ENCODE peak calls at places on chromosome 22, in four cellular contexts. One of them, this sample, is unnamed.

GRCh38 chr22:31968022-31968421 is 23.7 kb downstream of the YWHAH start:
- DNase-seq in activated naive CD4-positive, alpha-beta T cell treated with anti-CD3 and anti-CD28 coated beads, Interleukin-2, amount 50 U/mL, for 16 hours: no peak
- DNase-seq in activated T-cell treated with anti-CD3 and anti-CD28 coated beads for 48 hours: no peak
- DNase-seq in foreskin fibroblast: no peak
- DNase-seq in this sample: no peak

GRCh38 chr22:22110548-22111266 is 128.1 kb upstream of the TOP3B start:
- DNase-seq in activated naive CD4-positive, alpha-beta T cell treated with anti-CD3 and anti-CD28 coated beads, Interleukin-2, amount 50 U/mL, for 16 hours: no peak
- DNase-seq in activated T-cell treated with anti-CD3 and anti-CD28 coated beads for 48 hours: peak
- DNase-seq in foreskin fibroblast: peak
- DNase-seq in this sample: peak

GRCh38 chr22:41539146-41540005 is 4.9 kb downstream of the POLR3H start:
- DNase-seq in activated naive CD4-positive, alpha-beta T cell treated with anti-CD3 and anti-CD28 coated beads, Interleukin-2, amount 50 U/mL, for 16 hours: no peak
- DNase-seq in activated T-cell treated with anti-CD3 and anti-CD28 coated beads for 48 hours: no peak
- DNase-seq in foreskin fibroblast: no peak
- DNase-seq in this sample: no peak

GRCh38 chr22:25555506-25556060 is 8.9 kb upstream of the GRK3 start:
- DNase-seq in activated naive CD4-positive, alpha-beta T cell treated with anti-CD3 and anti-CD28 coated beads, Interleukin-2, amount 50 U/mL, for 16 hours: no peak
- DNase-seq in activated T-cell treated with anti-CD3 and anti-CD28 coated beads for 48 hours: no peak
- DNase-seq in foreskin fibroblast: no peak
- DNase-seq in this sample: no peak

GRCh38 chr22:35399678-35400334 is at the start of gene MCM5:
- DNase-seq in activated naive CD4-positive, alpha-beta T cell treated with anti-CD3 and anti-CD28 coated beads, Interleukin-2, amount 50 U/mL, for 16 hours: peak
- DNase-seq in activated T-cell treated with anti-CD3 and anti-CD28 coated beads for 48 hours: peak
- DNase-seq in foreskin fibroblast: peak
- DNase-seq in this sample: peak

GRCh38 chr22:38862375-38863329 is 9.4 kb downstream of the CBX6 start:
- DNase-seq in activated naive CD4-positive, alpha-beta T cell treated with anti-CD3 and anti-CD28 coated beads, Interleukin-2, amount 50 U/mL, for 16 hours: no peak
- DNase-seq in activated T-cell treated with anti-CD3 and anti-CD28 coated beads for 48 hours: no peak
- DNase-seq in foreskin fibroblast: no peak
- DNase-seq in this sample: no peak

GRCh38 chr22:22713416-22713815 is 69.0 kb downstream of the GGTLC2 start:
- DNase-seq in activated naive CD4-positive, alpha-beta T cell treated with anti-CD3 and anti-CD28 coated beads, Interleukin-2, amount 50 U/mL, for 16 hours: no peak
- DNase-seq in activated T-cell treated with anti-CD3 and anti-CD28 coated beads for 48 hours: no peak
- DNase-seq in foreskin fibroblast: no peak
- DNase-seq in this sample: no peak

GRCh38 chr22:30910358-30910757 is 58.2 kb downstream of the MORC2 start:
- DNase-seq in activated naive CD4-positive, alpha-beta T cell treated with anti-CD3 and anti-CD28 coated beads, Interleukin-2, amount 50 U/mL, for 16 hours: no peak
- DNase-seq in activated T-cell treated with anti-CD3 and anti-CD28 coated beads for 48 hours: no peak
- DNase-seq in foreskin fibroblast: no peak
- DNase-seq in this sample: no peak

GRCh38 chr22:28479912-28480311 is 199.7 kb downstream of the TTC28 start:
- DNase-seq in activated naive CD4-positive, alpha-beta T cell treated with anti-CD3 and anti-CD28 coated beads, Interleukin-2, amount 50 U/mL, for 16 hours: no peak
- DNase-seq in activated T-cell treated with anti-CD3 and anti-CD28 coated beads for 48 hours: no peak
- DNase-seq in foreskin fibroblast: no peak
- DNase-seq in this sample: no peak

GRCh38 chr22:37567991-37568390 is 7.7 kb downstream of the CDC42EP1 start:
- DNase-seq in activated naive CD4-positive, alpha-beta T cell treated with anti-CD3 and anti-CD28 coated beads, Interleukin-2, amount 50 U/mL, for 16 hours: no peak
- DNase-seq in activated T-cell treated with anti-CD3 and anti-CD28 coated beads for 48 hours: no peak
- DNase-seq in foreskin fibroblast: no peak
- DNase-seq in this sample: no peak

GRCh38 chr22:42945736-42946135 is 69.2 kb downstream of the PACSIN2 start:
- DNase-seq in activated naive CD4-positive, alpha-beta T cell treated with anti-CD3 and anti-CD28 coated beads, Interleukin-2, amount 50 U/mL, for 16 hours: no peak
- DNase-seq in activated T-cell treated with anti-CD3 and anti-CD28 coated beads for 48 hours: no peak
- DNase-seq in foreskin fibroblast: no peak
- DNase-seq in this sample: no peak

GRCh38 chr22:22074634-22075381 is 92.2 kb upstream of the TOP3B start:
- DNase-seq in activated naive CD4-positive, alpha-beta T cell treated with anti-CD3 and anti-CD28 coated beads, Interleukin-2, amount 50 U/mL, for 16 hours: no peak
- DNase-seq in activated T-cell treated with anti-CD3 and anti-CD28 coated beads for 48 hours: no peak
- DNase-seq in foreskin fibroblast: no peak
- DNase-seq in this sample: no peak

GRCh38 chr22:25051983-25052710 is 99.6 kb downstream of the KIAA1671 start:
- DNase-seq in activated naive CD4-positive, alpha-beta T cell treated with anti-CD3 and anti-CD28 coated beads, Interleukin-2, amount 50 U/mL, for 16 hours: no peak
- DNase-seq in activated T-cell treated with anti-CD3 and anti-CD28 coated beads for 48 hours: no peak
- DNase-seq in foreskin fibroblast: no peak
- DNase-seq in this sample: no peak

GRCh38 chr22:49040754-49041467 is 786.8 kb downstream of the BRD1 start:
- DNase-seq in activated naive CD4-positive, alpha-beta T cell treated with anti-CD3 and anti-CD28 coated beads, Interleukin-2, amount 50 U/mL, for 16 hours: no peak
- DNase-seq in activated T-cell treated with anti-CD3 and anti-CD28 coated beads for 48 hours: no peak
- DNase-seq in foreskin fibroblast: no peak
- DNase-seq in this sample: no peak

GRCh38 chr22:28424427-28425080 is 255.1 kb downstream of the TTC28 start:
- DNase-seq in activated naive CD4-positive, alpha-beta T cell treated with anti-CD3 and anti-CD28 coated beads, Interleukin-2, amount 50 U/mL, for 16 hours: no peak
- DNase-seq in activated T-cell treated with anti-CD3 and anti-CD28 coated beads for 48 hours: no peak
- DNase-seq in foreskin fibroblast: peak
- DNase-seq in this sample: no peak

GRCh38 chr22:31488988-31489617 is 539 bp downstream of the EIF4ENIF1 start:
- DNase-seq in activated naive CD4-positive, alpha-beta T cell treated with anti-CD3 and anti-CD28 coated beads, Interleukin-2, amount 50 U/mL, for 16 hours: peak
- DNase-seq in activated T-cell treated with anti-CD3 and anti-CD28 coated beads for 48 hours: peak
- DNase-seq in foreskin fibroblast: peak
- DNase-seq in this sample: peak

GRCh38 chr22:26846645-26847044 is 189.3 kb downstream of the MIAT start:
- DNase-seq in activated naive CD4-positive, alpha-beta T cell treated with anti-CD3 and anti-CD28 coated beads, Interleukin-2, amount 50 U/mL, for 16 hours: no peak
- DNase-seq in activated T-cell treated with anti-CD3 and anti-CD28 coated beads for 48 hours: no peak
- DNase-seq in foreskin fibroblast: no peak
- DNase-seq in this sample: no peak

GRCh38 chr22:38570841-38571364 is 920 bp upstream of the DMC1 start:
- DNase-seq in activated naive CD4-positive, alpha-beta T cell treated with anti-CD3 and anti-CD28 coated beads, Interleukin-2, amount 50 U/mL, for 16 hours: peak
- DNase-seq in activated T-cell treated with anti-CD3 and anti-CD28 coated beads for 48 hours: peak
- DNase-seq in foreskin fibroblast: peak
- DNase-seq in this sample: peak

GRCh38 chr22:24553597-24554315 is 1.2 kb downstream of the GUCD1 start:
- DNase-seq in activated naive CD4-positive, alpha-beta T cell treated with anti-CD3 and anti-CD28 coated beads, Interleukin-2, amount 50 U/mL, for 16 hours: no peak
- DNase-seq in activated T-cell treated with anti-CD3 and anti-CD28 coated beads for 48 hours: no peak
- DNase-seq in foreskin fibroblast: no peak
- DNase-seq in this sample: peak

GRCh38 chr22:31343235-31344191 is 2.6 kb downstream of the PATZ1 start:
- DNase-seq in activated naive CD4-positive, alpha-beta T cell treated with anti-CD3 and anti-CD28 coated beads, Interleukin-2, amount 50 U/mL, for 16 hours: peak
- DNase-seq in activated T-cell treated with anti-CD3 and anti-CD28 coated beads for 48 hours: peak
- DNase-seq in foreskin fibroblast: no peak
- DNase-seq in this sample: peak

GRCh38 chr22:40542821-40543540 is 93.5 kb downstream of the MRTFA start:
- DNase-seq in activated naive CD4-positive, alpha-beta T cell treated with anti-CD3 and anti-CD28 coated beads, Interleukin-2, amount 50 U/mL, for 16 hours: no peak
- DNase-seq in activated T-cell treated with anti-CD3 and anti-CD28 coated beads for 48 hours: no peak
- DNase-seq in foreskin fibroblast: no peak
- DNase-seq in this sample: no peak

GRCh38 chr22:24051028-24051427 is 39.9 kb downstream of the CABIN1 start:
- DNase-seq in activated naive CD4-positive, alpha-beta T cell treated with anti-CD3 and anti-CD28 coated beads, Interleukin-2, amount 50 U/mL, for 16 hours: no peak
- DNase-seq in activated T-cell treated with anti-CD3 and anti-CD28 coated beads for 48 hours: no peak
- DNase-seq in foreskin fibroblast: no peak
- DNase-seq in this sample: no peak

GRCh38 chr22:31244044-31244942 is 32.2 kb downstream of the LIMK2 start:
- DNase-seq in activated naive CD4-positive, alpha-beta T cell treated with anti-CD3 and anti-CD28 coated beads, Interleukin-2, amount 50 U/mL, for 16 hours: no peak
- DNase-seq in activated T-cell treated with anti-CD3 and anti-CD28 coated beads for 48 hours: no peak
- DNase-seq in foreskin fibroblast: peak
- DNase-seq in this sample: peak

GRCh38 chr22:27135582-27135981 is 478.2 kb downstream of the MIAT start:
- DNase-seq in activated naive CD4-positive, alpha-beta T cell treated with anti-CD3 and anti-CD28 coated beads, Interleukin-2, amount 50 U/mL, for 16 hours: no peak
- DNase-seq in activated T-cell treated with anti-CD3 and anti-CD28 coated beads for 48 hours: no peak
- DNase-seq in foreskin fibroblast: peak
- DNase-seq in this sample: no peak

GRCh38 chr22:35437038-35437437 is 37.1 kb downstream of the MCM5 start:
- DNase-seq in activated naive CD4-positive, alpha-beta T cell treated with anti-CD3 and anti-CD28 coated beads, Interleukin-2, amount 50 U/mL, for 16 hours: no peak
- DNase-seq in activated T-cell treated with anti-CD3 and anti-CD28 coated beads for 48 hours: peak
- DNase-seq in foreskin fibroblast: no peak
- DNase-seq in this sample: no peak

GRCh38 chr22:24066872-24067271 is 55.8 kb downstream of the CABIN1 start:
- DNase-seq in activated naive CD4-positive, alpha-beta T cell treated with anti-CD3 and anti-CD28 coated beads, Interleukin-2, amount 50 U/mL, for 16 hours: no peak
- DNase-seq in activated T-cell treated with anti-CD3 and anti-CD28 coated beads for 48 hours: no peak
- DNase-seq in foreskin fibroblast: no peak
- DNase-seq in this sample: peak

GRCh38 chr22:31377609-31378008 is 21.8 kb upstream of the DRG1 start:
- DNase-seq in activated naive CD4-positive, alpha-beta T cell treated with anti-CD3 and anti-CD28 coated beads, Interleukin-2, amount 50 U/mL, for 16 hours: no peak
- DNase-seq in activated T-cell treated with anti-CD3 and anti-CD28 coated beads for 48 hours: no peak
- DNase-seq in foreskin fibroblast: no peak
- DNase-seq in this sample: no peak

GRCh38 chr22:38353701-38354100 is 36.5 kb upstream of the CSNK1E start:
- DNase-seq in activated naive CD4-positive, alpha-beta T cell treated with anti-CD3 and anti-CD28 coated beads, Interleukin-2, amount 50 U/mL, for 16 hours: no peak
- DNase-seq in activated T-cell treated with anti-CD3 and anti-CD28 coated beads for 48 hours: no peak
- DNase-seq in foreskin fibroblast: no peak
- DNase-seq in this sample: no peak

This sample was measured in G401.